ENCODE peak calls at places on chromosomes 4 and X, in five cellular contexts. A is right atrium auricular region, E is body of pancreas, V is spleen, G is heart right ventricle. U is an unnamed sample.

GRCh38 chr4:110278127-110278526 is 79.7 kb upstream of the ELOVL6 start:
- DNase-seq in A (no peak), E (no peak), V (no peak), G (no peak), U (no peak)

GRCh38 chrX:39063037-39063436 is 261.8 kb downstream of the MID1IP1 start:
- DNase-seq in A (peak; percentile 60), E (peak; percentile 83), V (no peak), G (no peak), U (peak; percentile 1)

GRCh38 chr4:181896609-181897008 is 346.6 kb upstream of the TENM3 start:
- DNase-seq in A (no peak), E (no peak), V (no peak), G (no peak), U (no peak)

GRCh38 chrX:15384304-15384703 is at the start of gene VEGFD:
- DNase-seq in A (no peak), E (no peak), V (no peak), G (no peak), U (peak; percentile 89)

GRCh38 chrX:104335765-104336164 is 81.0 kb upstream of the ESX1 start:
- DNase-seq in A (no peak), E (no peak), V (no peak), G (no peak), U (peak; percentile 64)

GRCh38 chr4:4930677-4931076 is 71.2 kb downstream of the MSX1 start:
- DNase-seq in A (no peak), E (no peak), V (no peak), G (no peak), U (no peak)

GRCh38 chr4:175280153-175280552 is 362.0 kb downstream of the ADAM29 start:
- DNase-seq in A (no peak), E (no peak), V (no peak), G (no peak), U (no peak)

GRCh38 chr4:94208918-94209317 is 1.3 kb downstream of the SMARCAD1 start:
- DNase-seq in A (no peak), E (no peak), V (no peak), G (no peak), U (no peak)

GRCh38 chrX:69095260-69095659 is 70.0 kb downstream of the PJA1 start:
- DNase-seq in A (no peak), E (no peak), V (peak; percentile 44), G (no peak), U (no peak)

DNA sequence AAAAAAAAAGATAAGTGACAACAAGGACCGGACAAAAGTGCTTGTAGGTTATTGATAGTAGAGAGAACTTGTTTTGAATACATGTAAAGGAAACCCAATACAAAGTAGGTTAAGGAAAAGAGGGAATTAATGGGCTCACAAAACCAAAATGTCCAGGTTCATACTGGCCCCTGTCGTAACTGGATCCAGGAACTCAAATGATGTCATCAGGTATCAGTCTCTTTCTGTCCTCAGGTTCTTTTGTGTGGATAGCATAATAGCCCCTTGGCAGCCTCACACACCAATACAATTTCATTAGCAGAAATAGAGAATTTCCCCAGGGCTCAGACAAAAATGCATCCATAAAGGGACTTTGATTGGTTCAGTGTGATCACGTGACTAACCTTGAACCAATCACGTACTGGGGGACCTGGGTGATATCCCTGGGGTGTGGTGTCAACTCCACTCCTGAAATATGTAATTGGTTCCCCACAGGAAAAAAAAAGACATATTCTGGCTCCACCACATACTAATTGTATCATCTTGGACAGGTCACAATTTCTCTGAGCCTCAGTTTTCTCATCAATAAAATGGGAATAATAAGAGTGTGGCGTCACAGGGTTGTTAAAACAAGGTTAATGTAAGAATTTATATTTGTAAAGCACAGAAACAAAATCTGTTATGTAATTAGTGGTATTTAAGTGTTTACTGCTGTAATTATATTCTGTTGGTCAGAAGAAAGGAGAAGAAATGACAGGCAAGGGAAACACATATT is 174.8 kb downstream of the PDGFRA start:
- DNase-seq in A (no peak), E (no peak), V (no peak), G (no peak), U (no peak)
- H3K4me3 ChIP-seq in A (no peak overlapping the region), E (no peak overlapping the region), V (no peak overlapping the region), G (no peak overlapping the region), U (no peak overlapping the region)

DNA sequence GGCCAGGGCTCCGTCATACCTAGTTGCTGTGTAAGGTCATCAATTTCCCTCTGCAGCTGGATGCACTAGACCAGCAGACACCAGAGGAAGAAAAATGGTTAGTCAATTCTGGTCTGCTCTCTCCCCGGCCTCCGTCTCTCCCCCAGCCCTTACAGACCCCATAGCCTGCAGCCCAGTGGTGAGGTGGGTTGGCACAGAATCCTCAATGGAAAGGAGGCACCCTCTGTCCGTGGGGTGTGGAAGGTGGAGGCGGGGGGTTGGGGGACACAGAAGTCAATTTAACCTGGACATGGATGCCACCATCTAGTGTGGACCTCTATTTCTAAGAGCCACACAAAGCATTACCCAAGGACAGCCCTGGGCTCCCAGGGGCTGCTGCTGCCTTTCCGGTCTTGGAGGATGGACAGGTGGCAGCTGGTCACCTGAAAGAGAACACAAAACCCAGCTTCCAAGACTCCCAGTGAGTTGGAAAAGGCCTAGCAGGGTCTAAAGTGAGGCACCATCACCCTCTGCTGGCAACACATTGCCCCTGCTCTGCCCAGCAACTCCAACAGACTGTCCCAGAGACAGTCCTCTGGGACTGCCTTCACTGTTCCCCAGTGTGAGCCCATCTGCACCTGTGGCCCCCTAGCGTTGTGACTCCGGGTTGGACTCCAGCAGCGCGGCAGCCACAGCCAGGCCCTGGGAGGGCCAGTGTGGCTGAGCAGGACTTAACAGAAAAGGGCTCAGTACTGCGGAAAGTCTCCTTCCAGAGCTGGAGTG is 40.1 kb upstream of the NHSL2 start:
- DNase-seq in A (no peak), E (no peak), V (no peak), G (no peak), U (no peak)
- TF ChIP-seq CTCF in A (peak; percentile 6), E (peak; percentile 4), V (no peak), G (no peak), U (no peak)

GRCh38 chr4:155600246-155600645 is 66.4 kb upstream of the GUCY1A1 start:
- DNase-seq in A (no peak), E (no peak), V (no peak), G (no peak), U (no peak)

GRCh38 chr4:155597933-155598451 is 68.7 kb upstream of the GUCY1A1 start:
- DNase-seq in A (no peak), E (no peak), V (no peak), G (no peak), U (no peak)

GRCh38 chr4:155597281-155597680 is 69.4 kb upstream of the GUCY1A1 start:
- DNase-seq in A (no peak), E (no peak), V (no peak), G (no peak), U (no peak)

GRCh38 chr4:155599102-155599501 is 67.5 kb upstream of the GUCY1A1 start:
- DNase-seq in A (no peak), E (no peak), V (no peak), G (no peak), U (no peak)

GRCh38 chr4:155599596-155599995 is 67.1 kb upstream of the GUCY1A1 start:
- DNase-seq in A (no peak), E (no peak), V (no peak), G (no peak), U (no peak)
- H3K4me3 ChIP-seq in A (no peak overlapping the region), E (no peak overlapping the region), V (no peak overlapping the region), G (no peak overlapping the region), U (no peak overlapping the region)

GRCh38 chrX:141468940-141469339 is 115.6 kb downstream of the SPANXA1 start:
- DNase-seq in A (no peak), E (no peak), V (no peak), G (no peak), U (peak; percentile 81)

GRCh38 chrX:141469469-141469868 is 115.1 kb downstream of the SPANXA1 start:
- DNase-seq in A (no peak), E (no peak), V (no peak), G (no peak), U (no peak)

DNA sequence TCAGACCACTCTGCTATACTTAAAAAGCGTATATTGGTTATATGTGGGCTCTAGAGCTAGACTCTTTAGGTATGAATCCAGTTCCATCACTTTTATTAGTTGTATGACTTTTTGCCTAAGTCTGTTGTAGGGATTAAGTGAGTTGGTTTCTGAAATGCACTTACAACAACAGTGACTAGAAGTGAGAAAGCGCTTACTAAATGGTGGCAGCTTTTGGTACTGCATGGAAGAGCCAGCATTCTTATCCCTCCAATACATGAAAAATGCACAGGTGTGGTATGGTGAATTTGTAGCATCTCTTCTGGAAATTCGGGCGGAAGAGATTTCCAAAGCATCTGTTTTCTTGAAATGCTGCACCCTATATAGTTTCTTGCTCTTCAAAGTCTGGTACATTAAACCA is 117.1 kb downstream of the SPANXA1 start:
- DNase-seq in A (no peak), E (no peak), V (no peak), G (no peak), U (no peak)
- TF ChIP-seq CTCF in A (peak; percentile 39), E (no peak), V (no peak), G (no peak), U (no peak)

GRCh38 chr4:35300996-35301774 is 943.1 kb downstream of the ARAP2 start:
- DNase-seq in A (no peak), E (no peak), V (no peak), G (no peak), U (no peak)
- H3K4me3 ChIP-seq in A (no peak overlapping the region), E (no peak overlapping the region), V (no peak overlapping the region), G (no peak overlapping the region), U (no peak overlapping the region)

GRCh38 chr4:48129307-48130014 is 4.6 kb downstream of the TXK start:
- DNase-seq in A (no peak), E (no peak), V (peak; percentile 78), G (peak; percentile 33), U (peak; percentile 7)
- TF ChIP-seq CTCF in A (no peak), E (no peak), V (no peak), G (no peak), U (peak; percentile 18)

DNA sequence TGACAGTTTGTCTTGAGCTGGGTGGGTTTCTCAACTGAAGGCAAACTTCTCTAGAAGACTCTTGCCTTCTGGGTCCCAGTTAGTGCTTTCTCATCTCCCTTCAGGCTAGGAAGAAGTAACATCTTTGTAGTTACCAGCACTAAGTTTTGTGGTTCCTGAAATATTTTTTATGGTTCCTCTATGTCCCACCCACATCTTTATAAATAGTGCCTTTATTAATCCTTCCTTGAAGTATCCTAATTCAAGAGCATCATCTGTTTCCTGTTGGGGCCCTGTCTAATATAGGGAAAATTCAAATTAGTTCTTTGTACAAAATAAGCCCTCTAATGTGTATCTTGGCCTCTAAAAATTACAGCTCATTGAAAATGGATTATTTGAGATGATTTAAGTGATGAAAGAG is 147.4 kb upstream of the MAOA start:
- DNase-seq in A (no peak), E (no peak), V (no peak), G (no peak), U (no peak)
- H3K4me3 ChIP-seq in A (no peak overlapping the region), E (no peak overlapping the region), V (no peak overlapping the region), G (no peak overlapping the region), U (no peak overlapping the region)

GRCh38 chr4:22531226-22531625 is 15.4 kb upstream of the ADGRA3 start:
- DNase-seq in A (no peak), E (no peak), V (no peak), G (no peak), U (no peak)
- TF ChIP-seq CTCF in A (no peak), E (no peak), V (no peak), G (no peak), U (no peak)

DNA sequence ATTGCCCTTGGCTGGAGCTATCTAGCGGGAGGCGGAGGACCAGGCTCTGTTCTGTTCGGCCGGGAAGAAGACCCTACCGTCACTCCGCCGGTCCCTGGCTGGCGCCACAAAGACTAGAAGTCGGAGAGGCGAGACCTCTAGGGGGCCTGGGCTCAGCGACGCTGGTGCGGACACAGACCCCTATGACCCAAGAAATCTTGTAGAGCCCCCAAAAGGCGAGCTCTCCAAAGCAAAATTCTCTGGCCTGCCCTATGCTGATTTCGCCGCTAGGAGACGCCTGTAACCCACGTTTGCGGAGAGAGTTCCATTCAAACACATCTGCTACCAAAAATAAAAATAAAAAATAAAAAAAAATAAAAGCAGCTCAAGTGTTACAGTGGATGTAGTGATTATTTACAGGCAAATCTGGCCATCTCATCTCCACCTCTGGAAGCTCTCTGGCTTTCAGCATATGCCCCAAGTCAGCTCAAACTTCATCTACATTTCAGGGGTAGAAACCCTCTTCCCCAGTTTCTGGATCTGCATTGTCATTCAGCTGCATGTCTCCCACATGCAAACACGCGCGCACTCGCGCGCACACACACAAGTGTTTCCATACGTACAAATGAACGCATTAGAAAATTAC is 2.4 kb upstream of the PCDH10 start:
- DNase-seq in A (no peak), E (no peak), V (peak; percentile 56), G (peak; percentile 13), U (peak; percentile 56)
- H3K4me3 ChIP-seq in A (peak overlapping the region; percentile 40), E (no peak overlapping the region), V (peak overlapping the region; percentile 23), G (no peak overlapping the region), U (peak overlapping the region; percentile 56)

U was measured in fibroblast of the aortic adventitia.